ENCODE peak calls at places on chromosomes 16 and 17, in seven cellular contexts. L, G, C, H, Q, J and Y are unnamed samples.

GRCh38 chr16:50635505-50636392 is 45.4 kb downstream of the SNX20 start:
- DNase-seq in J (no peak), L (no peak), C (no peak), Q (no peak), G (peak), H (no peak), Y (no peak)

GRCh38 chr16:23728112-23728477 is 15.1 kb upstream of the ERN2 start:
- DNase-seq in G (no peak), L (no peak), C (no peak), J (no peak), H (no peak), Q (no peak), Y (no peak)

GRCh38 chr17:48223945-48224344 is 116.4 kb downstream of the SNX11 start:
- DNase-seq in C (no peak), H (no peak), L (no peak), G (no peak), J (no peak), Q (no peak), Y (no peak)

GRCh38 chr17:38844261-38844757 is 9.2 kb downstream of the RPL23 start:
- DNase-seq in J (no peak), H (no peak), Q (peak), L (no peak), C (peak), G (peak), Y (no peak)

GRCh38 chr16:1863681-1864460 is 8.1 kb downstream of the MEIOB start:
- DNase-seq in L (peak), C (peak), H (no peak), G (peak), J (no peak), Q (peak), Y (no peak)

GRCh38 chr17:11969565-11969964 is 27.7 kb downstream of the ZNF18 start:
- DNase-seq in L (no peak), G (no peak), H (no peak), J (no peak), Q (no peak), C (no peak), Y (no peak)

GRCh38 chr17:4161560-4162221 is 18.7 kb downstream of the CYB5D2 start:
- DNase-seq in C (no peak), L (no peak), J (no peak), H (peak), Q (no peak), G (peak), Y (no peak)

GRCh38 chr16:65876200-65876498 is 490.3 kb upstream of the CDH5 start:
- DNase-seq in J (no peak), L (no peak), Q (no peak), H (no peak), G (no peak), C (no peak), Y (no peak)

GRCh38 chr16:81261049-81261648 is 22.7 kb downstream of the BCO1 start:
- DNase-seq in H (no peak), J (no peak), G (peak), C (no peak), Q (no peak), L (no peak), Y (no peak)

GRCh38 chr16:1279945-1280589 is 24.2 kb downstream of the TPSD1 start:
- DNase-seq in H (no peak), C (peak), J (no peak), L (no peak), Q (no peak), G (no peak), Y (no peak)

GRCh38 chr17:31357831-31358400 is 33.6 kb upstream of the RAB11FIP4 start:
- DNase-seq in H (no peak), Q (no peak), J (no peak), G (no peak), L (no peak), C (no peak), Y (no peak)

GRCh38 chr17:8674344-8675305 is 44.1 kb upstream of the MYH10 start:
- DNase-seq in C (no peak), Q (no peak), L (no peak), H (no peak), G (no peak), J (no peak), Y (peak)

GRCh38 chr16:58329147-58329546 is 34.3 kb upstream of the PRSS54 start:
- DNase-seq in J (no peak), Q (no peak), H (no peak), L (no peak), C (no peak), G (peak), Y (no peak)

GRCh38 chr17:81231766-81232581 is 6.9 kb downstream of the TEPSIN start:
- DNase-seq in J (no peak), Q (no peak), G (no peak), C (no peak), H (no peak), L (no peak), Y (no peak)

GRCh38 chr17:5299383-5299782 is 17.3 kb downstream of the RABEP1 start:
- DNase-seq in Q (no peak), H (no peak), G (no peak), L (no peak), J (no peak), C (no peak), Y (no peak)